ENCODE peak calls at places on chromosomes 16 and 17, in four cellular contexts. W, K, D and N are unnamed samples.

GRCh38 chr16:84150926-84151325 is 5.8 kb downstream of the DNAAF1 start:
- DNase-seq in W (no peak), K (no peak), D (no peak), N (no peak)

GRCh38 chr16:75282811-75283281 is 31.4 kb upstream of the BCAR1 start:
- DNase-seq in W (peak; percentile 50), K (peak; percentile 45), D (no peak), N (no peak)

GRCh38 chr17:45971698-45972141 is 27.3 kb upstream of the STH start:
- DNase-seq in W (peak; percentile 54), K (no peak), D (no peak), N (peak; percentile 70)

GRCh38 chr16:87538594-87538993 is 45.8 kb upstream of the ZCCHC14 start:
- DNase-seq in W (no peak), K (peak; percentile 44), D (no peak), N (no peak)

GRCh38 chr16:84673203-84673535 is 24.9 kb downstream of the KLHL36 start:
- DNase-seq in W (no peak), K (no peak), D (no peak), N (no peak)

GRCh38 chr17:43118679-43119615 is 6.2 kb downstream of the BRCA1 start:
- DNase-seq in W (no peak), K (peak; percentile 17), D (no peak), N (no peak)

GRCh38 chr16:63744077-63744874 is 1377.6 kb downstream of the CDH11 start:
- DNase-seq in W (no peak), K (no peak), D (no peak), N (no peak)

GRCh38 chr17:46836500-46836899 is 14.9 kb upstream of the WNT9B start:
- DNase-seq in W (no peak), K (no peak), D (no peak), N (no peak)

GRCh38 chr17:47990962-47991731 is 20.2 kb downstream of the CDK5RAP3 start:
- DNase-seq in W (peak; percentile 47), K (peak; percentile 50), D (no peak), N (peak; percentile 77)

GRCh38 chr17:63665527-63666214 is 34.3 kb downstream of the LIMD2 start:
- DNase-seq in W (no peak), K (no peak), D (no peak), N (no peak)

GRCh38 chr16:8572919-8573724 is 17.2 kb downstream of the TMEM114 start:
- DNase-seq in W (peak; percentile 84), K (peak; percentile 37), D (no peak), N (peak; percentile 56)

GRCh38 chr16:50293041-50293783 is 26.9 kb downstream of the ADCY7 start:
- DNase-seq in W (no peak), K (no peak), D (no peak), N (no peak)
- H3K56ac ChIP-seq in W (no peak overlapping the region), K (no peak overlapping the region), D (no peak overlapping the region), N (no peak overlapping the region)

GRCh38 chr17:57867126-57867525 is 17.3 kb upstream of the MRPS23 start:
- DNase-seq in W (no peak), K (no peak), D (no peak), N (peak; percentile 24)

GRCh38 chr17:57866723-57867122 is 16.9 kb upstream of the MRPS23 start:
- DNase-seq in W (no peak), K (no peak), D (no peak), N (peak; percentile 21)

GRCh38 chr17:57864273-57864672 is 14.4 kb upstream of the MRPS23 start:
- DNase-seq in W (no peak), K (no peak), D (no peak), N (no peak)

GRCh38 chr17:57868007-57868774 is 18.3 kb upstream of the MRPS23 start:
- DNase-seq in W (peak; percentile 93), K (peak; percentile 94), D (peak; percentile 58), N (peak; percentile 91)

DNA sequence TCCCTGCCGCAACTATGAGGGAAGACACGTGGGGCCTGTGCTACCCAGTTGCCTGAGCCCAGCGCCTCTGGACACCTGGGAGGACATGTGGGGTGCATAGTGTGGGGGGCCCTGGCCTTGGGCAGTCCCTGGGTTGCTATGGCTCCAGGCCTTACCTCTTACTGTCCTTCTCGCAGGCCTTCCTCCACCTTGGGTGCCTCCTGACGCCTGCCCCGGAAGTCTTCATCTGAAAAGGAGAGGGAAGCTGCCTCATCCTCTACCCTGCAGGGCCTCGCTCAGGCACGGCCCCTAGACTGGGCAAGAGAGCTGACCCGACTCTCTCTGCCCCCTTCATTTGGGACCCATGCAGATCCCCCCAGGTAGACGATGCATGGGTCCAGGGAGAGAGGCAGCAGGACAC is 16.5 kb upstream of the MRPS23 start:
- DNase-seq in W (no peak), K (no peak), D (no peak), N (no peak)
- H3K4me1 ChIP-seq in W (peaks cover 5% of the 10 kb centered on the region), K (peaks cover 38% of the 10 kb centered on the region), D (peaks cover 14% of the 10 kb centered on the region), N (peaks cover 2% of the 10 kb centered on the region)

GRCh38 chr17:50624321-50624935 is 10.3 kb upstream of the ABCC3 start:
- DNase-seq in W (no peak), K (no peak), D (no peak), N (no peak)
- H2BK120ac ChIP-seq in W (no peak overlapping the region), K (no peak overlapping the region), D (no peak overlapping the region), N (no peak overlapping the region)

GRCh38 chr17:72351365-72351764 is 230.5 kb downstream of the SOX9 start:
- DNase-seq in W (no peak), K (no peak), D (no peak), N (no peak)

GRCh38 chr17:72349508-72350472 is 229.0 kb downstream of the SOX9 start:
- DNase-seq in W (no peak), K (no peak), D (no peak), N (no peak)

GRCh38 chr17:72349011-72349410 is 228.2 kb downstream of the SOX9 start:
- DNase-seq in W (no peak), K (no peak), D (no peak), N (no peak)

GRCh38 chr17:72353502-72353901 is 232.7 kb downstream of the SOX9 start:
- DNase-seq in W (no peak), K (no peak), D (no peak), N (no peak)

DNA sequence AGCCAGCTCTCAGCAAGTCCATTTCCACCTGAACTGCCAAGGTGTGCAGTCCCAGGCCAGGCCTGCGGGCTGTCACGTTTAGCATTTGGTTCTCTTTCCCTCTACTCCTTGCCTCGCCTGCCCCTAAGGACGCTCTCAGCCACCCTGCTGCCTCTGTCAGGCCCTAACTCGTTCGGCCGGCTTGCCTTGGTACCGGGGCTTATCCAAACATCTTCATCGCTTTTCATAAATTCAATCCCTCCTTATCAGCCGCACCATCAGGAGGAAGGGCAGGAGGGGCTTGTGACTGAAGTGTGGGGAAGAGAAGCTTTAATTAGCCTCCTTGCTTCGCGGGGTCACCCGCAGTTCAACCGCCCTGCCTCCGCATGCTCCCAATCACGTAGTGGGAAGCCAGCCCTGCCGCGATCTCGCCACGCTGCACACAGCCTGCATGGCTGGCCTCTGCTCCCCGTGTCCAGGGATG is 231.1 kb downstream of the SOX9 start:
- DNase-seq in W (peak; percentile 30), K (no peak), D (no peak), N (peak; percentile 54)
- H3K56ac ChIP-seq in W (no peak overlapping the region), K (no peak overlapping the region), D (no peak overlapping the region), N (no peak overlapping the region)

DNA sequence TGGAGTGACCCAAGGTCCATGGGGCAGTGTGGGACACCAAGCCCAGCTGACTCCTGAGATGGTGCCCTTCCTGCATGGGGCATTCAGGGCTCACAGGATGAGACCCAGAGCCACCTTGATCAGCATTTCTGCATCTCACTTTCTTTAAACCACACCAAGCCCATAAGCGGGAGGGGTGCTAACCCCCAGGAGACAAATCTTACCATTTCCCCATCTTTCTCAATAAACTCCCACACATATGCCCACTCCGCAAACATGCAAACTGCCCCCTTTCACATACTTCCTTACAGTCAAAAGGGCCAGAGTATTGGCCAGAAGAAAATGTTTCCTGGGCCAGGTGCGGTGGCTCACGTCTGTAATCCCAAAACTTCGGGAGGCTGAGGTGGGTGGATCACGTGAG is 3.7 kb upstream of the SLC39A11 start:
- DNase-seq in W (no peak), K (no peak), D (no peak), N (no peak)
- H3K4me1 ChIP-seq in W (no peaks in the 10 kb centered on the region), K (peaks cover 3% of the 10 kb centered on the region), D (peaks cover 8% of the 10 kb centered on the region), N (no peaks in the 10 kb centered on the region)

GRCh38 chr17:159609-160008 is 21.8 kb downstream of the DOC2B start:
- DNase-seq in W (no peak), K (no peak), D (no peak), N (no peak)
- H2BK120ac ChIP-seq in W (no peak overlapping the region), K (no peak overlapping the region), D (no peak overlapping the region), N (no peak overlapping the region)

DNA sequence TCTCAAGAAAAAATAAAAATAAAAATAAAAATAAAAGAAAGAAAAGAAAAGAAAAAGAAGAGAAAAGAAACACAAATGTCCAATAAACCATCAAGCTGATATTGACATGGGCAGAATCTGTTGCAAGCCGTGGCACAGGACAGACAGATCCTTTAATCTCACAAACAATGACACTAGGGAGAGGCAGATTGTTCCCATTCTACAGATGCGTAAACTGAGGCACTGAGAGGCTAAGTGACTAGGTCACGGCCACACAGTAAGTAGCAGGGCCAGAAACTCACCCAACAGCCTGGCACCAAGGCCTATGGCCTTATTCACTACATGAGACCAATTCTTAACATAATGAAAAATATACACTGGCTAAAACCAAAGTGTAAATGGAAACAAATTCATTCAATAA is 28.3 kb upstream of the ZFP90 start:
- DNase-seq in W (no peak), K (no peak), D (no peak), N (no peak)
- H3K56ac ChIP-seq in W (no peak overlapping the region), K (no peak overlapping the region), D (no peak overlapping the region), N (no peak overlapping the region)

GRCh38 chr16:48814994-48815393 is 205.0 kb upstream of the N4BP1 start:
- DNase-seq in W (no peak), K (no peak), D (no peak), N (no peak)
- H3K4me1 ChIP-seq in W (no peaks in the 10 kb centered on the region), K (no peaks in the 10 kb centered on the region), D (no peaks in the 10 kb centered on the region), N (no peaks in the 10 kb centered on the region)

GRCh38 chr16:77888786-77889185 is 100.4 kb downstream of the VAT1L start:
- DNase-seq in W (no peak), K (peak; percentile 45), D (no peak), N (no peak)

GRCh38 chr16:77890075-77890474 is 101.7 kb downstream of the VAT1L start:
- DNase-seq in W (no peak), K (no peak), D (no peak), N (no peak)

GRCh38 chr16:77881355-77882003 is 93.1 kb downstream of the VAT1L start:
- DNase-seq in W (no peak), K (no peak), D (no peak), N (no peak)

GRCh38 chr16:77882359-77882758 is 94.0 kb downstream of the VAT1L start:
- DNase-seq in W (no peak), K (peak; percentile 34), D (no peak), N (no peak)

GRCh38 chr16:77885596-77886295 is 97.4 kb downstream of the VAT1L start:
- DNase-seq in W (no peak), K (peak; percentile 40), D (no peak), N (no peak)
- H2BK120ac ChIP-seq in W (no peak overlapping the region), K (no peak overlapping the region), D (no peak overlapping the region), N (no peak overlapping the region)